ENCODE peak calls at places on chromosomes 4 and X, in ten cellular contexts. N is T-helper 2 cell; B is stimulated activated CD8-positive, alpha-beta memory T cell treated with anti-CD3 and anti-CD28 coated beads, Interleukin-15, amount 100 ng/mL, for 24 hours; W is astrocyte of the cerebellum; M is naive thymus-derived CD8-positive, alpha-beta T cell; U is activated naive CD4-positive, alpha-beta T cell treated with anti-CD3 and anti-CD28 coated beads for 36 hours; X is T47D; E is ELR; K is H9; O is psoas muscle. I is an unnamed sample.

GRCh38 chr4:168679397-168680176 is 182.7 kb downstream of the PALLD start:
- DNase-seq in N (no peak), B (no peak), W (no peak), M (no peak), U (no peak), X (peak; percentile 94), E (peak; percentile 24), K (no peak), O (no peak), I (no peak)

GRCh38 chrX:23904096-23904495 is 3.6 kb downstream of the APOO start:
- DNase-seq in N (no peak), B (no peak), W (no peak), M (no peak), U (no peak), X (peak; percentile 57), E (peak; percentile 38), K (peak; percentile 39), O (no peak), I (no peak)

GRCh38 chrX:153763298-153763932 is 634 bp upstream of the PLXNB3 start:
- DNase-seq in N (no peak), B (no peak), W (no peak), M (no peak), U (no peak), X (no peak), E (no peak), K (no peak), O (peak; percentile 50), I (no peak)

GRCh38 chrX:29225670-29226069 is 638.4 kb downstream of the IL1RAPL1 start:
- DNase-seq in N (no peak), B (no peak), W (no peak), M (no peak), U (no peak), X (no peak), E (no peak), K (peak; percentile 52), O (no peak), I (no peak)

GRCh38 chr4:83629945-83630684 is 94.2 kb downstream of the GPAT3 start:
- DNase-seq in N (no peak), B (no peak), W (no peak), M (no peak), U (no peak), X (no peak), E (peak; percentile 59), K (no peak), O (no peak), I (no peak)

GRCh38 chr4:6719611-6720179 is 3.7 kb downstream of the BLOC1S4 start:
- DNase-seq in N (no peak), B (no peak), W (no peak), M (no peak), U (no peak), X (no peak), E (no peak), K (no peak), O (no peak), I (no peak)

GRCh38 chr4:62431513-62431912 is 1231.4 kb downstream of the ADGRL3 start:
- DNase-seq in N (no peak), B (no peak), W (no peak), M (no peak), U (no peak), X (peak; percentile 9), E (no peak), K (peak; percentile 32), O (no peak), I (no peak)

GRCh38 chr4:153784300-153784699 is 4.6 kb downstream of the SFRP2 start:
- DNase-seq in N (no peak), B (no peak), W (no peak), M (no peak), U (no peak), X (no peak), E (no peak), K (no peak), O (no peak), I (no peak)

GRCh38 chr4:182137343-182137742 is 105.9 kb upstream of the TENM3 start:
- DNase-seq in N (no peak), B (no peak), W (peak; percentile 62), M (no peak), U (no peak), X (no peak), E (no peak), K (no peak), O (no peak), I (no peak)

GRCh38 chr4:5893013-5893580 is at the start of gene CRMP1:
- DNase-seq in N (no peak), B (no peak), W (no peak), M (no peak), U (no peak), X (no peak), E (no peak), K (peak; percentile 84), O (no peak), I (no peak)

GRCh38 chrX:16484338-16484737 is 165.6 kb upstream of the S100G start:
- DNase-seq in N (no peak), B (no peak), W (peak; percentile 79), M (peak; percentile 2), U (peak; percentile 66), X (peak; percentile 44), E (peak; percentile 94), K (no peak), O (no peak), I (peak; percentile 36)

GRCh38 chrX:154457491-154458115 is 478 bp upstream of the PLXNA3 start:
- DNase-seq in N (peak; percentile 25), B (no peak), W (no peak), M (peak; percentile 49), U (peak; percentile 40), X (peak; percentile 52), E (peak; percentile 43), K (peak; percentile 75), O (no peak), I (peak; percentile 51)

GRCh38 chr4:87068591-87069021 is 133.8 kb downstream of the AFF1 start:
- DNase-seq in N (no peak), B (no peak), W (no peak), M (no peak), U (no peak), X (no peak), E (no peak), K (no peak), O (no peak), I (no peak)

GRCh38 chr4:5014007-5014682 is 5.1 kb downstream of the CYTL1 start:
- DNase-seq in N (no peak), B (no peak), W (no peak), M (no peak), U (no peak), X (no peak), E (no peak), K (peak; percentile 11), O (no peak), I (no peak)

GRCh38 chr4:98474408-98474844 is 184.0 kb downstream of the TSPAN5 start:
- DNase-seq in N (no peak), B (no peak), W (peak; percentile 43), M (no peak), U (peak; percentile 16), X (no peak), E (peak; percentile 66), K (no peak), O (no peak), I (no peak)

GRCh38 chr4:110310795-110311194 is 112.4 kb upstream of the ELOVL6 start:
- DNase-seq in N (no peak), B (no peak), W (no peak), M (no peak), U (no peak), X (no peak), E (no peak), K (no peak), O (no peak), I (no peak)

GRCh38 chr4:55136634-55137033 is 11.2 kb upstream of the KDR start:
- DNase-seq in N (no peak), B (no peak), W (no peak), M (no peak), U (no peak), X (no peak), E (no peak), K (no peak), O (no peak), I (no peak)

GRCh38 chrX:102338162-102338561 is 91.2 kb downstream of the NXF2 start:
- DNase-seq in N (no peak), B (no peak), W (no peak), M (no peak), U (no peak), X (no peak), E (no peak), K (no peak), O (no peak), I (no peak)

GRCh38 chr4:87251104-87251503 is 30.7 kb upstream of the KLHL8 start:
- DNase-seq in N (no peak), B (no peak), W (no peak), M (no peak), U (no peak), X (no peak), E (no peak), K (no peak), O (no peak), I (no peak)

GRCh38 chrX:22399793-22400192 is 127.1 kb downstream of the CBLL2 start:
- DNase-seq in N (no peak), B (no peak), W (no peak), M (no peak), U (no peak), X (no peak), E (peak; percentile 87), K (no peak), O (no peak), I (no peak)

GRCh38 chr4:147633113-147633512 is 15.9 kb downstream of the TMEM184C start:
- DNase-seq in N (no peak), B (no peak), W (no peak), M (no peak), U (no peak), X (no peak), E (no peak), K (no peak), O (no peak), I (no peak)

GRCh38 chrX:11367609-11368430 is 74.6 kb downstream of the AMELX start:
- DNase-seq in N (no peak), B (no peak), W (no peak), M (no peak), U (no peak), X (no peak), E (peak; percentile 60), K (no peak), O (no peak), I (no peak)

GRCh38 chr4:23805381-23805780 is 84.5 kb downstream of the PPARGC1A start:
- DNase-seq in N (no peak), B (no peak), W (no peak), M (no peak), U (no peak), X (no peak), E (peak; percentile 2), K (no peak), O (no peak), I (no peak)

GRCh38 chr4:1200425-1201035 is 28.1 kb upstream of the SPON2 start:
- DNase-seq in N (no peak), B (no peak), W (peak; percentile 59), M (no peak), U (no peak), X (no peak), E (peak; percentile 89), K (peak; percentile 22), O (peak; percentile 62), I (no peak)

GRCh38 chrX:151042852-151043251 is 59.7 kb downstream of the HMGB3 start:
- DNase-seq in N (no peak), B (no peak), W (no peak), M (no peak), U (no peak), X (no peak), E (no peak), K (no peak), O (no peak), I (no peak)

GRCh38 chr4:185480016-185480732 is 8.6 kb upstream of the CCDC110 start:
- DNase-seq in N (no peak), B (no peak), W (no peak), M (no peak), U (no peak), X (no peak), E (no peak), K (no peak), O (no peak), I (no peak)

GRCh38 chr4:94454405-94454804 is 2.7 kb downstream of the PDLIM5 start:
- DNase-seq in N (no peak), B (no peak), W (no peak), M (no peak), U (no peak), X (no peak), E (peak; percentile 58), K (no peak), O (no peak), I (no peak)

GRCh38 chr4:3262208-3263052 is 13.5 kb downstream of the MSANTD1 start:
- DNase-seq in N (no peak), B (no peak), W (no peak), M (no peak), U (peak; percentile 2), X (no peak), E (no peak), K (no peak), O (peak; percentile 28), I (no peak)

I was measured in stimulated activated naive CD4-positive, alpha-beta T cell.